ENCODE peak calls at places on chromosome 1, in six cellular contexts. L is upper lobe of left lung, F is HepG2, O is GM12878, I is heart left ventricle, T is gastrocnemius medialis. Y is an unnamed sample.

GRCh38 chr1:42266253-42267135 is 68.5 kb downstream of the FOXJ3 start:
- ATAC-seq in L (peak), F (no peak), O (no peak), I (no peak), T (no peak), Y (no peak)

GRCh38 chr1:174916846-174917245 is 82.9 kb upstream of the CACYBP start:
- ATAC-seq in L (no peak), F (no peak), O (peak), I (no peak), T (no peak), Y (no peak)

GRCh38 chr1:58628987-58629598 is 52.0 kb upstream of the TACSTD2 start:
- ATAC-seq in L (peak), F (no peak), O (no peak), I (no peak), T (no peak), Y (no peak)

GRCh38 chr1:172928412-172928811 is 122.3 kb downstream of the TNFSF18 start:
- ATAC-seq in L (no peak), F (no peak), O (no peak), I (no peak), T (no peak), Y (no peak)

GRCh38 chr1:34199927-34200326 is 23.2 kb downstream of the C1orf94 start:
- ATAC-seq in L (no peak), F (no peak), O (no peak), I (no peak), T (peak), Y (no peak)

GRCh38 chr1:91520940-91521507 is 20.4 kb downstream of the CDC7 start:
- ATAC-seq in L (no peak), F (no peak), O (no peak), I (no peak), T (no peak), Y (no peak)

GRCh38 chr1:246527402-246528088 is 20.5 kb upstream of the SMYD3 start:
- ATAC-seq in L (peak), F (peak), O (peak), I (peak), T (no peak), Y (no peak)

GRCh38 chr1:151334822-151335221 is 7.6 kb upstream of the PI4KB start:
- ATAC-seq in L (no peak), F (no peak), O (no peak), I (no peak), T (no peak), Y (no peak)

GRCh38 chr1:33721416-33721815 is 142.5 kb upstream of the HMGB4 start:
- ATAC-seq in L (no peak), F (no peak), O (no peak), I (no peak), T (no peak), Y (no peak)

GRCh38 chr1:53535846-53536245 is 76.6 kb downstream of the DMRTB1 start:
- ATAC-seq in L (no peak), F (no peak), O (no peak), I (no peak), T (no peak), Y (no peak)

GRCh38 chr1:101960164-101960563 is 36.6 kb downstream of the OLFM3 start:
- ATAC-seq in L (no peak), F (no peak), O (no peak), I (no peak), T (no peak), Y (no peak)

GRCh38 chr1:165497444-165498013 is 46.3 kb upstream of the LRRC52 start:
- ATAC-seq in L (no peak), F (peak), O (no peak), I (no peak), T (no peak), Y (no peak)

GRCh38 chr1:71521655-71522264 is 440.9 kb upstream of the ZRANB2 start:
- ATAC-seq in L (no peak), F (peak), O (peak), I (peak), T (no peak), Y (no peak)

GRCh38 chr1:151617995-151618394 is 6.1 kb downstream of the SNX27 start:
- ATAC-seq in L (no peak), F (no peak), O (no peak), I (no peak), T (no peak), Y (no peak)

GRCh38 chr1:170306948-170307347 is 161.2 kb downstream of the NTMT2 start:
- ATAC-seq in L (no peak), F (no peak), O (no peak), I (no peak), T (no peak), Y (no peak)

GRCh38 chr1:51324271-51325010 is 5.9 kb downstream of the TTC39A start:
- ATAC-seq in L (no peak), F (no peak), O (no peak), I (no peak), T (no peak), Y (no peak)

GRCh38 chr1:234750922-234751595 is 141.1 kb upstream of the IRF2BP2 start:
- ATAC-seq in L (no peak), F (peak), O (no peak), I (peak), T (no peak), Y (no peak)

GRCh38 chr1:96464991-96465875 is 256.4 kb upstream of the PTBP2 start:
- ATAC-seq in L (no peak), F (no peak), O (no peak), I (no peak), T (peak), Y (peak)

GRCh38 chr1:28199328-28200233 is 23.1 kb upstream of the PTAFR start:
- ATAC-seq in L (no peak), F (no peak), O (peak), I (peak), T (no peak), Y (no peak)

GRCh38 chr1:179969962-179970361 is 15.4 kb downstream of the CEP350 start:
- ATAC-seq in L (no peak), F (no peak), O (no peak), I (peak), T (peak), Y (peak)

GRCh38 chr1:203628997-203629508 is 2.4 kb downstream of the ATP2B4 start:
- ATAC-seq in L (no peak), F (no peak), O (peak), I (no peak), T (no peak), Y (no peak)

GRCh38 chr1:237042892-237043576 is 1.1 kb downstream of the RYR2 start:
- ATAC-seq in L (peak), F (no peak), O (no peak), I (peak), T (no peak), Y (peak)

GRCh38 chr1:162682013-162682419 is 49.8 kb downstream of the DDR2 start:
- ATAC-seq in L (no peak), F (peak), O (peak), I (peak), T (no peak), Y (no peak)

GRCh38 chr1:36097693-36098585 is 9.2 kb downstream of the ADPRS start:
- ATAC-seq in L (no peak), F (no peak), O (no peak), I (no peak), T (no peak), Y (no peak)

GRCh38 chr1:151511636-151512215 is 539 bp downstream of the CGN start:
- ATAC-seq in L (no peak), F (peak), O (peak), I (peak), T (peak), Y (peak)

GRCh38 chr1:185249563-185249962 is 67.5 kb downstream of the IVNS1ABP start:
- ATAC-seq in L (no peak), F (no peak), O (no peak), I (peak), T (no peak), Y (no peak)

GRCh38 chr1:54273092-54273836 is 73.3 kb downstream of the MRPL37 start:
- ATAC-seq in L (peak), F (no peak), O (peak), I (peak), T (peak), Y (peak)

GRCh38 chr1:73674945-73675561 is 522.9 kb downstream of the LRRIQ3 start:
- ATAC-seq in L (no peak), F (no peak), O (peak), I (no peak), T (no peak), Y (no peak)

GRCh38 chr1:36425791-36426190 is 24.5 kb downstream of the OSCP1 start:
- ATAC-seq in L (no peak), F (no peak), O (no peak), I (no peak), T (no peak), Y (no peak)

GRCh38 chr1:208475449-208475848 is 231.3 kb upstream of the PLXNA2 start:
- ATAC-seq in L (no peak), F (no peak), O (no peak), I (peak), T (no peak), Y (no peak)

GRCh38 chr1:61277129-61277801 is 194.9 kb downstream of the NFIA start:
- ATAC-seq in L (no peak), F (no peak), O (no peak), I (peak), T (no peak), Y (peak)

GRCh38 chr1:236494082-236494481 is 29.7 kb upstream of the LGALS8 start:
- ATAC-seq in L (no peak), F (no peak), O (no peak), I (peak), T (no peak), Y (no peak)

GRCh38 chr1:188988589-188988988 is 1489.1 kb downstream of the BRINP3 start:
- ATAC-seq in L (no peak), F (no peak), O (no peak), I (no peak), T (no peak), Y (no peak)

GRCh38 chr1:20496241-20496661 is 10.2 kb upstream of the CAMK2N1 start:
- ATAC-seq in L (no peak), F (no peak), O (no peak), I (no peak), T (no peak), Y (no peak)

GRCh38 chr1:153880962-153881361 is 41.8 kb downstream of the GATAD2B start:
- ATAC-seq in L (peak), F (peak), O (no peak), I (peak), T (peak), Y (peak)

GRCh38 chr1:88647749-88648415 is 36.2 kb upstream of the PKN2 start:
- ATAC-seq in L (no peak), F (no peak), O (no peak), I (no peak), T (no peak), Y (no peak)

GRCh38 chr1:195958131-195958530 is 650.1 kb downstream of the KCNT2 start:
- ATAC-seq in L (no peak), F (no peak), O (no peak), I (no peak), T (no peak), Y (no peak)

GRCh38 chr1:175016073-175016722 is 7.0 kb downstream of the MRPS14 start:
- ATAC-seq in L (no peak), F (no peak), O (no peak), I (no peak), T (peak), Y (no peak)

GRCh38 chr1:59776960-59777852 is 37.5 kb upstream of the HOOK1 start:
- ATAC-seq in L (no peak), F (no peak), O (no peak), I (no peak), T (no peak), Y (no peak)

DNA sequence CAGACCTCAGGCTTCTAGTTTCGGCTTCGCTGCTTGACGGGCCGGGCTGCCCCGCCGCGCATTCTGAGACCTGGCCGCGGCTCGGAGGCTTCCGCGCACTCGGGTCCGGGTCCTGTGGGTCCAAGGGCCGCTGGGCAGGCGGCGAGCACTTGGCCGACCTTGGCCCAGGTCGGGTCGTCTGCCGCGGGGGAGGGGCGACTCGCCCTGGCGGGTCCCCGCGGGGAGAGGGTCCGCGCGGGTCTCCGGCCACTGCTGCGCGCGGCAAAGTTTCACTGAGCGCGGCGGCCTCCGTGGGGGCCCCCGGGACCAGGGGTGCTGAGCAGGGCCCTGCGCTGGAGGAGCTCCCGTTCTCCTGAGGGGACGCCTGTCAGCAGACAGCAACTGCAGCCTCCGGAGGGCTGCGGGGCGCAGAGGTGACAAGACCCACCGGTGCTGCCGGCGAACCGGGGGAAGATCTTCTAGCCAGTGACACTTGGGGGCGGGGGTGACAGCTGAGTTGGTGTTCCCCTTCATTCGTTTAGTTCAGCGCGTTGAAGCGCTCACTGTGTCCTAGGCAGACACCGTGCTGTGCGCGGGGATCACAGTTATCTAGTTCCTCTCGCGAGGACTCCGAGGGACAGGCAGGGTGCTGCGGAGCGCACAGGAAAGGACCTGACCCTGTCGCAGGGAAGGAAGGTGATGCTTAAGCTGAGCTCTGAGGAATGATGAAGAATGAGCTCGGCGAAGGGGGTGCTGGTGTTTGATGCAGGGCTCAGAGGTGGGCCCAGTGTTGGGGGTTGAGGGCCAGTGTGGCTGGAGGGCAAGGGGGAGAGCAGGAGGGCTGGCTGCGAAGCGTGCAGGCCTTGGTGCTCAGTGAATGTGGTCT is 725 bp downstream of the MTFR1L start:
- ATAC-seq in L (peak), F (peak), O (peak), I (peak), T (peak), Y (peak)
- TF ChIP-seq POLR2A in L (no peak), F (peak), O (peak), I (no peak), T (no peak), Y (no peak)

DNA sequence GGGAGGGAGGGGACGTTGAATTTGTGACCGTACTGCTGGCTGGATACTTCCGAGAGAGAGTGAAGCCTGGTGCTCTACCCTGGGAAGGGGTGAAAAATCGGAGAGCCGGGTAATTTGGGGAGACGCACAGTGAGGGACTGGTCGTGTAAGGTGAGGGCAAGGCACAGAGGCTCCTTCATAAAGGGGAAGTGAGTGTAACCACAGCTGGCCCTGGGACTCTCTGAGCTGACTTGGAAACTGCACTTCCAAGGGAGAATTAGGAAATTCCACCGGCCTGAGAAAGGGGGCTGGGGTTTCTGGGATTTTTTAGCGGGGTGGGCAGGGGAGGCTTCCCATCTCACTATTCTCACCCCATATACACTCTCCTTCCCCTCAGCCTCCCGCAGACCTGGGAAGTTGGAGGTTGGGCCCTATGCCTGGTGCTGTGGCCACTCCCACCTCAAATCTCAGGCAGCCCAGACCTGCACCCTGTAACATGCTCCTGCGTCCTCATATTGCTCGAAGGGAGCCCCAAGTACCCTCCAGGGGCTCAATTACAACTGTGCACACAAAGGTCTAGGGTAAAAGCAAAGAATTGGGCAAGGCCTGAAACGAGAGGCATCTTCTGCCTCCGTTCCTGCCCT is 88.2 kb upstream of the IPO9 start:
- ATAC-seq in L (peak), F (peak), O (peak), I (peak), T (no peak), Y (peak)
- TF ChIP-seq POLR2A in L (no peak), F (no peak), O (no peak), I (no peak), T (no peak), Y (no peak)

DNA sequence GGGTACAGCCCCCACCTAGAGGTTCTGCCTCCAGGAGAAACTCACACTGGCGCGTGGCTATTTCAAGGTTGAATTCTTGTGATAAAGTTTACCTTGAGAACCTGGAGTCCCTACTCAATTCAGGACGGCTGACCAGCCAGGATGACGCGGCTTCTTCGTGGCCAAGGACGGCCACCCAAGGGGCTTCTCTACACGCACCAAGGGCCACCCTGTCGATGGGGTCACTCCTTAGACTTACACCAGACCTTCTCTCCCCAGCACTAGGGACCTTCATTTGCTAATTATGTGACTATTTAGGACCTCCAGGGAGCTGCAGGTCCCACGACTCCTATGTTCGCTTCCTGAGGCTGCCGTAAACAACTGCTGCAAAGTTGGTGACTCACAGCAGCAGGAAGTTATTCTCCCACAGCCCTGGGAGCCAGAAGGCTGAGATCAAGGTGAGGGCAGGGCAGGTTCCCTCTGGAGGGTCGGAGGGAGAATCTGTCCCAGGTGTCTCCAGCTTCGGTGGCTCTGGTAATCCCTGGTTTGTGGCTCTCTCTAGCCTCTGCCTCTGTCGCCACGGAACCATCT is 135.9 kb downstream of the NPHP4 start:
- ATAC-seq in L (no peak), F (peak), O (no peak), I (no peak), T (no peak), Y (no peak)
- TF ChIP-seq POLR2A in L (no peak), F (no peak), O (no peak), I (no peak), T (no peak), Y (no peak)

DNA sequence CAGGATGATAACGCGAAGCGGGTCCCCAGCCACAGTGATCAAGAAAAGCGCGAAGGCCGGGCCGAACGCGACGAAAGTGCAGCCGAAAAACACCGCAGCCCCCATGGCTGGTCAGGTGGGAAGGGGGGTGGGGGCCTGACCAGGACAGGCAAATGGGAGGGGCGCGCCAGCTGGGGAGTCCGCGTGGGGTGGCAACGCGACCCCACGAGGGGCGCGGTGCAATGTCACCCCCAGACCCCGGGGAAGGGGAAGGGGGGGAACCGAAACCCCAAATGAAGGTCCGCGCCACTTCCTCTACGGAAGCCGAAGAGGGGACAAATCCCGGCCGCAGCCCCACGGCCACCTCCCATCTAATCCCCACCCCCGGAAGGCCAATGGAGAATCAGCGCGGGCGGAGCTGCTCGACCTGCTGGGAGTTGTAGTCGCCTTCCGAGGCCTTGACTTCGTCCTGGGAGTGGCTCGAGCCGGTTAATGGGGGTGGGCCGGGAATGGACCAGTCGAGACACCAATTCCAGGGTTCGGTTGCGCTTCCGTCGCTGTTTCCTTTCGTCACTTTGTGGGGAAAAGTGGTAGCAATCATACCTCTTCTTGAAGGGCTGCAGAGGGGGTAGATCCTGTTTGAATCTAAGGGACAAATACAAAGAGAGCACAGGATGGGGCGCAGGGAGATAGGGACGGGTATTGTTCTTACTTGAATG is at the start of gene APH1A:
- ATAC-seq in L (peak), F (peak), O (peak), I (peak), T (peak), Y (peak)
- TF ChIP-seq POLR2A in L (peak), F (peak), O (peak), I (peak), T (peak), Y (peak)

Y was measured in gastroesophageal sphincter.